ENCODE peak calls at places on chromosome 16, in six cellular contexts. X is stimulated activated CD4-positive, alpha-beta T cell treated with anti-CD3 and anti-CD28 coated beads, Interleukin-4, amount 100 ng/mL, for 24 hours; Q is NCI-H1092 treated with DMSO at 0.1 percent for 48 hours; O is GM13977; D is M059J; B is colonic mucosa. I is an unnamed sample.

GRCh38 chr16:69186642-69187386 is at the start of gene SNTB2:
- DNase-seq in X (peak; percentile 82), Q (peak; percentile 86), O (peak; percentile 92), D (peak; percentile 93), B (peak; percentile 98), I (peak; percentile 97)

GRCh38 chr16:69253796-69254426 is 57.2 kb upstream of the VPS4A start:
- DNase-seq in X (no peak), Q (no peak), O (no peak), D (no peak), B (no peak), I (no peak)

GRCh38 chr16:88888778-88889387 is 22.4 kb upstream of the PABPN1L start:
- DNase-seq in X (no peak), Q (no peak), O (no peak), D (no peak), B (no peak), I (no peak)

GRCh38 chr16:17377360-17378324 is 93.1 kb downstream of the XYLT1 start:
- DNase-seq in X (no peak), Q (no peak), O (peak; percentile 54), D (no peak), B (no peak), I (no peak)

GRCh38 chr16:10965440-10966039 is 21.2 kb downstream of the CLEC16A start:
- DNase-seq in X (peak; percentile 51), Q (no peak), O (peak; percentile 64), D (no peak), B (no peak), I (no peak)

GRCh38 chr16:50747206-50747956 is 5.5 kb downstream of the CYLD start:
- DNase-seq in X (peak; percentile 27), Q (peak; percentile 4), O (peak; percentile 51), D (peak; percentile 28), B (no peak), I (no peak)

GRCh38 chr16:28309811-28310311 is 17.5 kb downstream of the SBK1 start:
- DNase-seq in X (peak; percentile 84), Q (no peak), O (no peak), D (no peak), B (no peak), I (no peak)

GRCh38 chr16:27347930-27348685 is 34.3 kb downstream of the IL4R start:
- DNase-seq in X (no peak), Q (no peak), O (no peak), D (no peak), B (no peak), I (no peak)

GRCh38 chr16:982152-983043 is 828 bp downstream of the SOX8 start:
- DNase-seq in X (no peak), Q (no peak), O (no peak), D (no peak), B (no peak), I (no peak)

GRCh38 chr16:85302018-85302847 is 190.0 kb upstream of the CIBAR2 start:
- DNase-seq in X (no peak), Q (no peak), O (no peak), D (peak; percentile 51), B (no peak), I (no peak)

GRCh38 chr16:17261197-17261858 is 209.4 kb downstream of the XYLT1 start:
- DNase-seq in X (no peak), Q (no peak), O (peak; percentile 37), D (no peak), B (peak; percentile 42), I (no peak)

I was measured in sciatic nerve.